ENCODE peak calls at places on chromosomes 2 and 18, in six cellular contexts. A is cardiac fibroblast, G is brain microvascular endothelial cell, O is K562, C is A549, J is GM12865. B is an unnamed sample.

GRCh38 chr2:227860116-227860724 is 11.2 kb upstream of the DAW1 start:
- DNase-seq in G (no peak), J (no peak), O (no peak), A (no peak), C (no peak), B (no peak)

GRCh38 chr2:15069149-15069548 is 436.6 kb downstream of the LRATD1 start:
- DNase-seq in O (no peak), J (no peak), G (no peak), A (no peak), C (no peak), B (no peak)

GRCh38 chr2:190615555-190616200 is 33.2 kb upstream of the NAB1 start:
- DNase-seq in A (no peak), O (no peak), G (no peak), C (no peak), J (no peak), B (no peak)

GRCh38 chr2:21118302-21118920 is 5.4 kb upstream of the TDRD15 start:
- DNase-seq in O (peak), G (peak), C (peak), A (peak), J (peak), B (peak)

GRCh38 chr2:70942900-70943871 is 7.5 kb downstream of the ATP6V1B1 start:
- DNase-seq in O (no peak), J (no peak), A (peak), C (no peak), G (no peak), B (peak)

GRCh38 chr18:35938158-35938557 is 34.3 kb upstream of the RMP24 start:
- DNase-seq in G (no peak), O (no peak), A (peak), C (no peak), J (no peak), B (no peak)

GRCh38 chr2:45259144-45259543 is 249.9 kb upstream of the SIX2 start:
- DNase-seq in J (no peak), G (no peak), A (no peak), O (no peak), C (no peak), B (no peak)

GRCh38 chr2:190408538-190409271 is 550 bp downstream of the MFSD6 start:
- DNase-seq in J (peak), C (peak), A (peak), G (no peak), O (peak), B (no peak)

GRCh38 chr2:226256237-226256636 is 543.4 kb downstream of the IRS1 start:
- DNase-seq in C (peak), O (no peak), A (peak), J (no peak), G (peak), B (peak)

GRCh38 chr2:199457147-199458016 is at the start of gene SATB2:
- DNase-seq in C (peak), O (peak), J (peak), G (peak), A (peak), B (peak)

GRCh38 chr2:196336715-196337617 is 165.6 kb upstream of the STK17B start:
- DNase-seq in A (peak), C (peak), G (no peak), J (peak), O (peak), B (peak)
- TF ChIP-seq CTCF in A (peak), C (peak), G (peak), J (peak), O (peak), B (peak)

DNA sequence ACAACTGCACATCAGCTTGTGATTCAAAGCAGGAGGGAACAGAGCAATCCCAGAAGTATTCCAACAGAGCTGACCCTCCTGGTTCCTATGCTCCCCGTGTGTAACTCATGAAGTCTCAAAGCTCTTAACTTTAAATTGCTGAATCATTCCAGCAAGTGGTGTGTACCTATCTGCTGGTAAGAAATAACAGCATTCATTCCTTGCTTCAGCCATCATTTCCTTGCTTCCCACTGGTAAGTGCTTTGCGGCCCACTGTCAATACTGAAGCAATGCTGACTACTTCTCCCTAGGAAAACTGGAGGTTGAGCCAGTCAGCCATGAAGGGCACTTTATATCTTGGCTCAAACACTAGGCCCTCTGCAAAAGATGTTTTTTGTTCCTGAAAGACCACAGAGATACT is 222.4 kb downstream of the EXOC6B start:
- DNase-seq in G (no peak), C (peak), J (no peak), O (no peak), A (peak), B (no peak)
- H3K4me3 ChIP-seq in G (no peak), C (no peak), J (no peak), O (no peak), A (no peak), B (no peak)

DNA sequence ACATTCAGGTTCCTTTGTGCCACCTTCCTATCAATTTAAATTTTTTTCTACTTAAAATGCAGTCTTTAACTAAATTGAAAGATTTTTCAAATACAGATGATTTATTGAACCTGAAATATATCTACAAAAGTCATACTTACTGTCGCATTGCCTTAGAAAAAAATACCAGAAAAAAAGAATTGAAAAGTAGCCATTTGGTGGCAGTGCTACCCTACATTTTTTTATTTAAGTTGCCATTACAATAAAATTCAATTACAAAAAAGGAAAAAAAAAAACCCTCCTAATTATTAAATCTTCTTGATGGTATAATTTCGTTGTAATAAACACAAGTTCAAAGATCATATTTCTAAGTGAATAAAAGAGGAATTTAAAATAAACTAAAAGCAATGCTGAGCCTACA is 43.4 kb downstream of the DSC3 start:
- DNase-seq in O (no peak), A (peak), G (no peak), C (no peak), J (peak), B (no peak)
- TF ChIP-seq CTCF in O (no peak), A (no peak), G (no peak), C (peak), J (no peak), B (no peak)

GRCh38 chr2:162908567-162908966 is 70.0 kb upstream of the KCNH7 start:
- DNase-seq in A (no peak), J (no peak), G (no peak), O (no peak), C (no peak), B (no peak)
- H3K4me3 ChIP-seq in A (no peak), J (no peak), G (no peak), O (no peak), C (no peak), B (no peak)

GRCh38 chr2:59463401-59463800 is 1090.1 kb downstream of the BCL11A start:
- DNase-seq in A (no peak), O (no peak), C (no peak), G (no peak), J (no peak), B (no peak)

GRCh38 chr2:59458862-59459261 is 1094.6 kb downstream of the BCL11A start:
- DNase-seq in A (no peak), C (no peak), G (no peak), O (no peak), J (no peak), B (no peak)

GRCh38 chr2:59462418-59463197 is 1090.8 kb downstream of the BCL11A start:
- DNase-seq in G (no peak), O (no peak), C (no peak), A (no peak), J (no peak), B (no peak)
- TF ChIP-seq CTCF in G (no peak), O (no peak), C (no peak), A (no peak), J (no peak), B (no peak)

GRCh38 chr2:6343076-6343475 is 522.6 kb downstream of the CMPK2 start:
- DNase-seq in A (no peak), C (no peak), G (no peak), J (no peak), O (no peak), B (no peak)
- H3K4me3 ChIP-seq in A (no peak), C (no peak), G (no peak), J (no peak), O (no peak), B (no peak)

GRCh38 chr2:35343135-35343534 is 1012.4 kb upstream of the CRIM1 start:
- DNase-seq in A (no peak), J (peak), G (no peak), C (peak), O (peak), B (no peak)
- TF ChIP-seq CTCF in A (peak), J (peak), G (peak), C (peak), O (peak), B (no peak)

DNA sequence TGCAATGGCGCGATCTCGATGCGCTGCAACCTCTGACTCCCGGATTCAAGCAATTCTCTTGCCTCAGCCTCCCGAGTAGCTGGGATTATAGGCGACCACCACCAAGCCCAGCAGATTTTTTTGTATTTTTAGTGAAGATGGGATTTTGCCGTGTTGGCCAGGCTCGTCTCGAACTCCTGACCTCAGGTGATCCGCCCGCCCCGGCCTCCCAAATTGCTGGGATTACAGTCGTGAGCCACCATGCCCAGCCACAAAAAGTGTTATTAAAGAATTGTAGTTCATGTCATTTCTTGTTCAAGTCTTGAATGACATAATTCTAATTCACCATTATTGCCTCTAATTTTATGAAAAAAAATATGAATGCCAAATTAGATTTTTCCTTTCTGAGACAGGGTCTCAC is 91.8 kb downstream of the AGPS start:
- DNase-seq in A (no peak), C (no peak), J (no peak), G (no peak), O (no peak), B (no peak)
- H3K4me3 ChIP-seq in A (no peak), C (no peak), J (no peak), G (no peak), O (no peak), B (no peak)

GRCh38 chr18:24023185-24023814 is 8.7 kb downstream of the TTC39C start:
- DNase-seq in A (no peak), O (no peak), C (peak), J (no peak), G (no peak), B (no peak)
- TF ChIP-seq CTCF in A (no peak), O (no peak), C (no peak), J (no peak), G (peak), B (no peak)

GRCh38 chr2:204560902-204561301 is 15.6 kb downstream of the PARD3B start:
- DNase-seq in G (no peak), J (no peak), C (no peak), A (no peak), O (no peak), B (no peak)

GRCh38 chr2:204561771-204562170 is 16.5 kb downstream of the PARD3B start:
- DNase-seq in G (no peak), C (no peak), J (no peak), A (no peak), O (no peak), B (no peak)

DNA sequence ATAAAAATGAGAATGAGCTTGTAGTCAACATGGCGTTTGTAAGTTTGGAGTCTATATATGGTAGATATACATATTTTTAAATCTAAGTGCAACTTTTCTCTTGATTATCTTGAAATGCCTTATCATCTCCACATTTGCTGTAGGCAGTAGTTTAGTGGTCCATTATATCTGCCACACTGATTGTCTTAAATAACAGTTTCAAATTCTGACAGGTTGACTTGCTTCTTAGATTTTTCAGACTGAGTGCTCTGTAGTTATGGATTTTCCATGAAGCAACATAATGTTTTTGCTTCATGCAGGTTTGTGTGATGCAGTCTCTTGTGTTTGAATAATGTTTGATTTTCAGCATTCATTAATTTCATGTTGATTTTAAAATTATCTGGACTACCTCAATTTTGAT is 12.3 kb downstream of the PARD3B start:
- DNase-seq in J (no peak), O (no peak), C (no peak), G (no peak), A (no peak), B (no peak)
- H3K4me3 ChIP-seq in J (no peak), O (no peak), C (no peak), G (no peak), A (no peak), B (no peak)